ENCODE peak calls at places on chromosomes 5 and 9, in six cellular contexts. H is frontal cortex; Z is A549; T is GM23248; C is CD8-positive, alpha-beta T cell; O is HEK293T. I is an unnamed sample.

GRCh38 chr9:126499005-126499910 is 114.5 kb upstream of the LMX1B start:
- DNase-seq in H (peak), T (peak), Z (peak), O (peak), C (peak), I (peak)

GRCh38 chr5:151003503-151003860 is 16.9 kb upstream of the GPX3 start:
- DNase-seq in Z (no peak), O (no peak), T (no peak), C (no peak), H (no peak), I (no peak)

GRCh38 chr9:93684806-93685553 is 108.6 kb downstream of the PHF2 start:
- DNase-seq in C (no peak), O (peak), Z (no peak), H (no peak), T (peak), I (peak)

GRCh38 chr5:141992349-141992963 is 20.4 kb downstream of the GNPDA1 start:
- DNase-seq in Z (peak), O (peak), H (peak), C (peak), T (peak), I (peak)

GRCh38 chr5:88677943-88678779 is 204.8 kb downstream of the MEF2C start:
- DNase-seq in Z (no peak), H (no peak), T (no peak), O (no peak), C (no peak), I (no peak)

GRCh38 chr9:20340161-20340861 is 282.0 kb downstream of the MLLT3 start:
- DNase-seq in C (no peak), O (no peak), Z (no peak), T (peak), H (no peak), I (no peak)

GRCh38 chr5:168301593-168302388 is 10.3 kb downstream of the WWC1 start:
- DNase-seq in T (peak), O (no peak), H (no peak), C (no peak), Z (peak), I (peak)

GRCh38 chr5:34616665-34617064 is 39.5 kb upstream of the RAI14 start:
- DNase-seq in C (no peak), T (no peak), Z (no peak), O (no peak), H (no peak), I (no peak)

GRCh38 chr5:170821257-170821800 is 37.8 kb downstream of the GABRP start:
- DNase-seq in C (no peak), T (no peak), Z (no peak), O (no peak), H (no peak), I (no peak)

GRCh38 chr5:160237571-160238093 is 8.3 kb downstream of the FABP6 start:
- DNase-seq in T (no peak), Z (no peak), H (no peak), O (no peak), C (no peak), I (no peak)

GRCh38 chr9:19409406-19410194 is 791 bp downstream of the ACER2 start:
- DNase-seq in T (peak), H (no peak), C (peak), O (peak), Z (peak), I (peak)

GRCh38 chr9:36191290-36191645 is 547 bp downstream of the CLTA start:
- DNase-seq in O (no peak), C (peak), Z (no peak), T (peak), H (no peak), I (no peak)

GRCh38 chr5:34707451-34708107 is 51.5 kb downstream of the RAI14 start:
- DNase-seq in T (no peak), Z (no peak), O (no peak), C (no peak), H (no peak), I (no peak)

GRCh38 chr5:106172681-106173532 is 1497.8 kb downstream of the EFNA5 start:
- DNase-seq in Z (no peak), H (no peak), T (no peak), O (no peak), C (no peak), I (no peak)

GRCh38 chr5:119300311-119300670 is 55.5 kb upstream of the TNFAIP8 start:
- DNase-seq in O (no peak), H (no peak), Z (no peak), T (no peak), C (no peak), I (no peak)

GRCh38 chr5:139543423-139543991 is 17.6 kb upstream of the UBE2D2 start:
- DNase-seq in C (peak), H (peak), Z (no peak), T (peak), O (peak), I (peak)

GRCh38 chr9:105911104-105911911 is 217.0 kb downstream of the TMEM38B start:
- DNase-seq in H (no peak), Z (no peak), O (no peak), C (no peak), T (no peak), I (peak)

GRCh38 chr9:130201399-130201873 is 29.2 kb downstream of the NCS1 start:
- DNase-seq in Z (no peak), O (no peak), T (no peak), C (no peak), H (no peak), I (no peak)

GRCh38 chr9:91917436-91917835 is 32.6 kb downstream of the ROR2 start:
- DNase-seq in T (no peak), O (no peak), Z (no peak), C (no peak), H (no peak), I (no peak)

GRCh38 chr9:89065921-89066320 is 74.7 kb downstream of the S1PR3 start:
- DNase-seq in Z (no peak), O (no peak), C (no peak), T (no peak), H (no peak), I (no peak)

GRCh38 chr9:74577956-74578355 is 80.8 kb downstream of the RORB start:
- DNase-seq in C (no peak), Z (no peak), T (peak), O (no peak), H (no peak), I (peak)

GRCh38 chr9:114263853-114264510 is 58.9 kb upstream of the ORM1 start:
- DNase-seq in Z (no peak), C (no peak), O (no peak), H (no peak), T (no peak), I (no peak)

GRCh38 chr9:124766815-124767554 is 4.1 kb downstream of the NR6A1 start:
- DNase-seq in C (no peak), T (no peak), H (no peak), O (no peak), Z (peak), I (no peak)

GRCh38 chr5:39494099-39494498 is 69.3 kb upstream of the DAB2 start:
- DNase-seq in T (peak), Z (no peak), O (no peak), H (no peak), C (no peak), I (peak)

GRCh38 chr5:126031989-126032716 is 391.1 kb upstream of the GRAMD2B start:
- DNase-seq in Z (no peak), H (no peak), T (peak), C (no peak), O (no peak), I (no peak)

GRCh38 chr9:77744877-77745435 is 96.8 kb upstream of the GNA14 start:
- DNase-seq in Z (no peak), T (no peak), O (no peak), C (no peak), H (no peak), I (no peak)

GRCh38 chr9:33111621-33112020 is 35.1 kb upstream of the SMU1 start:
- DNase-seq in H (no peak), O (no peak), T (peak), C (no peak), Z (no peak), I (no peak)

GRCh38 chr5:43396762-43397304 is 15.4 kb downstream of the CCL28 start:
- DNase-seq in H (peak), O (no peak), C (peak), Z (no peak), T (peak), I (peak)

GRCh38 chr5:59757442-59757841 is 136.1 kb downstream of the PDE4D start:
- DNase-seq in H (no peak), T (peak), O (no peak), C (no peak), Z (peak), I (no peak)

GRCh38 chr9:105242557-105242956 is 1.9 kb upstream of the SLC44A1 start:
- DNase-seq in H (no peak), C (no peak), T (peak), O (no peak), Z (no peak), I (no peak)

GRCh38 chr5:154829589-154830218 is 20.7 kb downstream of the FAXDC2 start:
- DNase-seq in O (no peak), Z (no peak), T (peak), C (peak), H (no peak), I (no peak)

GRCh38 chr5:67147768-67148167 is 48.8 kb downstream of the CD180 start:
- DNase-seq in C (no peak), Z (no peak), H (no peak), T (peak), O (no peak), I (no peak)

GRCh38 chr9:124388275-124389048 is 26.8 kb downstream of the PSMB7 start:
- DNase-seq in O (no peak), C (no peak), H (no peak), Z (no peak), T (no peak), I (no peak)

GRCh38 chr9:32581512-32582143 is 8.7 kb upstream of the NDUFB6 start:
- DNase-seq in O (peak), T (peak), H (peak), C (peak), Z (peak), I (peak)

GRCh38 chr9:26054600-26055516 is 376.6 kb upstream of the TUSC1 start:
- DNase-seq in H (no peak), O (no peak), T (peak), C (no peak), Z (no peak), I (peak)